ENCODE peak calls at places on chromosomes 16 and 17, in six cellular contexts. A is activated CD8-positive, alpha-beta memory T cell treated with anti-CD3 and anti-CD28 coated beads, Interleukin-2, amount 50 U/mL, for 4 hours; R is mucosa of gallbladder; X is NCI-H345; C is HTR-8/SVneo; D is nucleus accumbens. Y is an unnamed sample.

GRCh38 chr16:23595246-23595950 is 718 bp downstream of the NDUFAB1 start:
- DNase-seq in A (no peak), R (no peak), X (no peak), C (no peak), D (no peak), Y (no peak)

GRCh38 chr16:50408001-50408400 is 39.2 kb upstream of the BRD7 start:
- DNase-seq in A (no peak), R (no peak), X (no peak), C (no peak), D (no peak), Y (no peak)

GRCh38 chr17:61403846-61404701 is 4.4 kb downstream of the TBX2 start:
- DNase-seq in A (no peak), R (no peak), X (peak; percentile 34), C (no peak), D (no peak), Y (no peak)

GRCh38 chr17:76151896-76152454 is 10.9 kb upstream of the FOXJ1 start:
- DNase-seq in A (no peak), R (no peak), X (no peak), C (no peak), D (no peak), Y (no peak)

GRCh38 chr16:5852151-5852550 is 754.6 kb upstream of the EEF2KMT start:
- DNase-seq in A (no peak), R (no peak), X (no peak), C (no peak), D (no peak), Y (no peak)

GRCh38 chr17:44607836-44608690 is 48.2 kb upstream of the MEIOC start:
- DNase-seq in A (no peak), R (no peak), X (peak; percentile 77), C (no peak), D (no peak), Y (no peak)

GRCh38 chr17:34993031-34993430 is 12.7 kb downstream of the LIG3 start:
- DNase-seq in A (no peak), R (no peak), X (no peak), C (no peak), D (no peak), Y (no peak)

GRCh38 chr17:64192588-64192987 is 62.6 kb upstream of the ERN1 start:
- DNase-seq in A (no peak), R (no peak), X (no peak), C (no peak), D (no peak), Y (no peak)

GRCh38 chr17:29844339-29845048 is 85.5 kb downstream of the SSH2 start:
- DNase-seq in A (no peak), R (no peak), X (peak; percentile 15), C (no peak), D (no peak), Y (no peak)

GRCh38 chr17:3316836-3317235 is 18.7 kb upstream of the OR3A1 start:
- DNase-seq in A (no peak), R (no peak), X (no peak), C (no peak), D (no peak), Y (no peak)

GRCh38 chr16:67723940-67724339 is 4.8 kb upstream of the GFOD2 start:
- DNase-seq in A (no peak), R (no peak), X (no peak), C (no peak), D (no peak), Y (no peak)

GRCh38 chr16:56606071-56606687 is 2.2 kb upstream of the MT2A start:
- DNase-seq in A (no peak), R (no peak), X (no peak), C (no peak), D (no peak), Y (peak; percentile 67)

GRCh38 chr16:22232277-22233049 is 26.4 kb downstream of the EEF2K start:
- DNase-seq in A (no peak), R (peak; percentile 83), X (peak; percentile 73), C (no peak), D (no peak), Y (no peak)

GRCh38 chr16:62903961-62904502 is 867.8 kb upstream of the CDH8 start:
- DNase-seq in A (no peak), R (no peak), X (no peak), C (no peak), D (no peak), Y (no peak)

GRCh38 chr17:48960834-48961515 is 7.4 kb downstream of the GIP start:
- DNase-seq in A (no peak), R (no peak), X (no peak), C (no peak), D (no peak), Y (no peak)

GRCh38 chr17:36185416-36185815 is 9.0 kb upstream of the TBC1D3B start:
- DNase-seq in A (no peak), R (no peak), X (no peak), C (no peak), D (no peak), Y (no peak)

GRCh38 chr17:77491921-77492445 is 351.2 kb downstream of the SEC14L1 start:
- DNase-seq in A (no peak), R (no peak), X (no peak), C (no peak), D (no peak), Y (no peak)

GRCh38 chr17:81837641-81838040 is 2.8 kb upstream of the PPP1R27 start:
- DNase-seq in A (no peak), R (no peak), X (no peak), C (no peak), D (no peak), Y (no peak)

GRCh38 chr17:33451221-33451620 is 158.1 kb upstream of the ASIC2 start:
- DNase-seq in A (no peak), R (no peak), X (no peak), C (no peak), D (no peak), Y (no peak)

GRCh38 chr17:28867276-28867675 is 12.5 kb downstream of the ERAL1 start:
- DNase-seq in A (no peak), R (no peak), X (no peak), C (no peak), D (no peak), Y (no peak)

GRCh38 chr16:84914273-84914672 is 94.5 kb downstream of the CRISPLD2 start:
- DNase-seq in A (no peak), R (no peak), X (no peak), C (no peak), D (no peak), Y (peak; percentile 50)

GRCh38 chr17:17749921-17750320 is 68.7 kb downstream of the RAI1 start:
- DNase-seq in A (peak; percentile 51), R (no peak), X (peak; percentile 31), C (peak; percentile 53), D (no peak), Y (no peak)